ENCODE peak calls at places on chromosomes 1 and 21, in four cellular contexts. D is fibroblast of lung, B is right cardiac atrium, X is A549. A is an unnamed sample.

GRCh38 chr1:26094677-26095383 is 16.8 kb upstream of the PDIK1L start:
- DNase-seq in D (peak; percentile 10), X (no peak), B (peak; percentile 79), A (peak; percentile 87)

GRCh38 chr1:245614986-245615385 is 460.2 kb downstream of the KIF26B start:
- DNase-seq in X (no peak), D (no peak), B (no peak), A (no peak)

GRCh38 chr1:77282187-77282865 is 507 bp downstream of the AK5 start:
- DNase-seq in B (no peak), X (peak; percentile 29), D (peak; percentile 36), A (no peak)

GRCh38 chr1:115067460-115067859 is 21.8 kb downstream of the TSPAN2 start:
- DNase-seq in X (no peak), D (no peak), B (no peak), A (no peak)

GRCh38 chr1:13469343-13469742 is 44.5 kb downstream of the LRRC38 start:
- DNase-seq in B (no peak), D (no peak), X (peak; percentile 5), A (peak; percentile 7)

GRCh38 chr1:163401211-163401610 is 79.5 kb downstream of the NUF2 start:
- DNase-seq in B (no peak), X (no peak), D (no peak), A (no peak)

GRCh38 chr1:238488406-238488805 is 597.7 kb upstream of the ZP4 start:
- DNase-seq in B (no peak), X (no peak), D (no peak), A (no peak)

GRCh38 chr1:159055181-159055621 is 21.4 kb downstream of the AIM2 start:
- DNase-seq in B (no peak), X (no peak), D (no peak), A (no peak)

GRCh38 chr1:22673486-22674409 is 20.7 kb downstream of the C1QB start:
- DNase-seq in B (peak; percentile 84), X (peak; percentile 52), D (peak; percentile 70), A (no peak)

GRCh38 chr1:161805399-161806197 is 39.5 kb downstream of the ATF6 start:
- DNase-seq in D (no peak), B (no peak), X (no peak), A (no peak)

GRCh38 chr1:111770916-111771315 is 15.2 kb downstream of the DDX20 start:
- DNase-seq in B (no peak), X (no peak), D (no peak), A (no peak)

GRCh38 chr1:180502361-180503273 is at the start of gene ACBD6:
- DNase-seq in D (peak; percentile 89), B (peak; percentile 94), X (peak; percentile 94), A (peak; percentile 84)

GRCh38 chr1:8283058-8283884 is 34.6 kb upstream of the SLC45A1 start:
- DNase-seq in X (no peak), D (no peak), B (peak; percentile 57), A (no peak)

GRCh38 chr1:235721982-235722381 is 72.4 kb upstream of the GNG4 start:
- DNase-seq in B (no peak), X (no peak), D (no peak), A (no peak)

GRCh38 chr1:236110137-236110536 is 32.2 kb upstream of the GPR137B start:
- DNase-seq in B (no peak), D (no peak), X (no peak), A (no peak)

GRCh38 chr1:35448344-35448801 is 108.8 kb downstream of the KIAA0319L start:
- DNase-seq in X (no peak), D (peak; percentile 99), B (peak; percentile 36), A (no peak)

GRCh38 chr1:116873680-116874271 is 35.9 kb upstream of the PTGFRN start:
- DNase-seq in X (no peak), D (no peak), B (no peak), A (no peak)

GRCh38 chr21:22791986-22792560 is 1793.9 kb downstream of the NCAM2 start:
- DNase-seq in B (no peak), X (peak; percentile 32), D (peak; percentile 65), A (no peak)

GRCh38 chr1:29508458-29509107 is 272.3 kb downstream of the PTPRU start:
- DNase-seq in X (no peak), D (no peak), B (no peak), A (no peak)

GRCh38 chr1:150765229-150765976 is at the start of gene CTSS:
- DNase-seq in B (no peak), X (peak; percentile 20), D (peak; percentile 25), A (no peak)

GRCh38 chr1:200980452-200980772 is 43.1 kb downstream of the KIF21B start:
- DNase-seq in D (no peak), X (no peak), B (no peak), A (no peak)

GRCh38 chr1:92411511-92411910 is 75.2 kb downstream of the GFI1 start:
- DNase-seq in X (no peak), D (peak; percentile 48), B (no peak), A (no peak)

GRCh38 chr1:6889875-6890480 is 104.7 kb downstream of the CAMTA1 start:
- DNase-seq in X (peak; percentile 51), D (peak; percentile 77), B (peak; percentile 83), A (peak; percentile 51)

GRCh38 chr1:6448749-6449631 is 17.0 kb downstream of the TNFRSF25 start:
- DNase-seq in X (no peak), D (no peak), B (no peak), A (no peak)

GRCh38 chr1:17348593-17349234 is 23.3 kb upstream of the PADI6 start:
- DNase-seq in X (no peak), B (no peak), D (no peak), A (no peak)

GRCh38 chr21:43690346-43690745 is 28.6 kb upstream of the PDXK start:
- DNase-seq in D (no peak), X (no peak), B (no peak), A (no peak)

GRCh38 chr1:53733447-53733931 is 5.5 kb downstream of the GLIS1 start:
- DNase-seq in D (no peak), X (no peak), B (no peak), A (no peak)

GRCh38 chr21:8994640-8995511 is 1526.5 kb upstream of the TPTE start:
- DNase-seq in B (no peak), D (no peak), X (peak; percentile 95), A (no peak)

GRCh38 chr21:27535188-27535587 is 568.3 kb upstream of the ADAMTS5 start:
- DNase-seq in D (no peak), B (no peak), X (no peak), A (no peak)
- H3K4me1 ChIP-seq in D (no peaks in the 10 kb centered on the region), B (no peaks in the 10 kb centered on the region), X (no peaks in the 10 kb centered on the region), A (no peaks in the 10 kb centered on the region)

DNA sequence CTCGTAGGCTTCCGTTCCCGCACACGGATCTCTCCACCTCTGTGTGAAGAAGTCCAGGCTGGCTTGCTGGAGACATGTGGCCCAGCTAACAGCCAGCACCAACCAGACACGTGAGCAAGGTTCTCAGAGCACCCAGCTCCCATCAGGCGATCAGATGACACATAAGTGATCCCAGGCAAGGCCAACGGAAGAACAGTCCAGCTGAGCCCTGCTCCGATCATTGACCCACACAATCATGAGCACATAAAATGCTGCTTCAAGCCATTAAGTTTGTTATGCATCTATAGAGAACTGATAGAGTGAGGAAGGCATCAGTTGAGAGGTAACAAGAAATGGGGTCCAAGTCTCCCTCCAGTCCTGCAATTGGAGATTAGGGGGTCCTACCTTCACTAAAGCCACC is 15.4 kb downstream of the C1orf198 start:
- DNase-seq in D (no peak), X (no peak), B (no peak), A (no peak)
- H3K4me1 ChIP-seq in D (peaks cover 35% of the 10 kb centered on the region), X (peaks cover 31% of the 10 kb centered on the region), B (peaks cover 39% of the 10 kb centered on the region), A (peaks cover 45% of the 10 kb centered on the region)

GRCh38 chr1:58063095-58063494 is 483.4 kb downstream of the OMA1 start:
- DNase-seq in X (no peak), D (no peak), B (no peak), A (no peak)
- H3K4me1 ChIP-seq in X (no peaks in the 10 kb centered on the region), D (no peaks in the 10 kb centered on the region), B (no peaks in the 10 kb centered on the region), A (no peaks in the 10 kb centered on the region)

GRCh38 chr1:61122389-61122788 is 40.0 kb downstream of the NFIA start:
- DNase-seq in D (no peak), X (no peak), B (no peak), A (no peak)
- H3K4me1 ChIP-seq in D (no peaks in the 10 kb centered on the region), X (peaks cover 71% of the 10 kb centered on the region), B (peaks cover 4% of the 10 kb centered on the region), A (peaks cover 5% of the 10 kb centered on the region)

GRCh38 chr1:41358152-41358937 is 2.9 kb upstream of the FOXO6 start:
- DNase-seq in X (no peak), B (peak; percentile 78), D (no peak), A (peak; percentile 85)
- H3K4me1 ChIP-seq in X (peaks cover 12% of the 10 kb centered on the region), B (peaks cover 9% of the 10 kb centered on the region), D (peaks cover 2% of the 10 kb centered on the region), A (peaks cover 8% of the 10 kb centered on the region)

GRCh38 chr1:118185083-118185899 is at the start of gene SPAG17:
- DNase-seq in D (peak; percentile 62), X (peak; percentile 53), B (peak; percentile 92), A (peak; percentile 76)
- H3K4me1 ChIP-seq in D (no peaks in the 10 kb centered on the region), X (no peaks in the 10 kb centered on the region), B (no peaks in the 10 kb centered on the region), A (peaks cover 3% of the 10 kb centered on the region)

GRCh38 chr1:16171314-16172223 is 15.7 kb upstream of the EPHA2 start:
- DNase-seq in D (no peak), B (peak; percentile 39), X (no peak), A (no peak)
- H3K4me1 ChIP-seq in D (peaks cover 30% of the 10 kb centered on the region), B (peaks cover 8% of the 10 kb centered on the region), X (peaks cover 83% of the 10 kb centered on the region), A (peaks cover 49% of the 10 kb centered on the region)

DNA sequence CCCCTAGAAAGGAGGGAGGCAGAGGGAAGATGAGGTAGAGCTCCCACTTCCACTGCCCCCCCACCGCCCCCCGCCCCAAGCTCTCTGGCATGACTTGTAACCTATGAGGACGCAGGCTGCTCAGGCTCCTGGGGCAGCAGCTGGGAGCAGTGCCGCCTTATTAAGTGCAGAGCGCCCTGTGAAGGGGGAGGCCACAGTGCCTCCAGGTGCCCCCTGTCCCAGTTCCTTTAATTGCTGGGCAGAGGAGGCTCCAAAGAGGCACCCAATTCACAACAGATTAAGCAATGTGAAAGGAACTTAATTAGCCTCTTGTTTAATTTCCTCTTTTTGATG is 2.9 kb downstream of the RXFP4 start:
- DNase-seq in X (no peak), B (no peak), D (peak; percentile 37), A (no peak)
- H3K4me1 ChIP-seq in X (peaks cover 74% of the 10 kb centered on the region), B (peaks cover 18% of the 10 kb centered on the region), D (peaks cover 3% of the 10 kb centered on the region), A (peaks cover 20% of the 10 kb centered on the region)

GRCh38 chr1:98088361-98088760 is 167.5 kb upstream of the DPYD start:
- DNase-seq in D (no peak), B (no peak), X (no peak), A (no peak)
- H3K4me1 ChIP-seq in D (peaks cover 9% of the 10 kb centered on the region), B (no peaks in the 10 kb centered on the region), X (peaks cover 21% of the 10 kb centered on the region), A (no peaks in the 10 kb centered on the region)

DNA sequence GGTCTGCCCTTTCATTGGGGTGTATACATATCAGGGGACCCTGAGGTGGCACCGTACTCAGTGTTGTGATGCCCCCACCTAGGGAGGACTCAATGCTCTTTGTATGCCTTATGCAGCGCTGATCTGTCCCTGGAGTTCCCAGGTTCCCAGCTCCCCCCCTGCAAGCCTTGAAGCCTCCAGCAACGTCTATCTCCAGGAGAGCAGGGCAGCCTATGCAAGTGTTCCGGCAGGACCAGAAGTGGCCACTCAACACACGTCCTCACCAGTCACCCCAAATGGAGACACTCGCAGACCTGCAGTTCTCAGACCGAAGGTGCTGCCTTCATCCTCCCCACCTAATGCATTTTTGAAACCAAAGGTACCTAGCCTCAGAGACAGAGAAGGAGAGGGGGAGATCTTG is 25.2 kb upstream of the CNTN2 start:
- DNase-seq in X (no peak), B (no peak), D (no peak), A (no peak)
- H3K4me1 ChIP-seq in X (no peaks in the 10 kb centered on the region), B (peaks cover under 1% of the 10 kb centered on the region), D (no peaks in the 10 kb centered on the region), A (peaks cover 4% of the 10 kb centered on the region)

A was measured in heart left ventricle.